ENCODE peak calls at places on chromosomes 4 and X, in four cellular contexts. One of them, this sample, is unnamed.

GRCh38 chr4:114780205-114780604 is 181.6 kb downstream of the UGT8 start:
- DNase-seq in ascending aorta: no peak
- DNase-seq in cardiac muscle cell: peak; percentile 9
- DNase-seq in hepatocyte: peak; percentile 51
- DNase-seq in this sample: peak; percentile 52

GRCh38 chrX:154136627-154137161 is 7.3 kb upstream of the OPN1LW start:
- DNase-seq in hepatocyte: peak; percentile 82
- DNase-seq in cardiac muscle cell: peak; percentile 68
- DNase-seq in ascending aorta: peak; percentile 22
- DNase-seq in this sample: peak; percentile 73

GRCh38 chr4:2492970-2493369 is 24.1 kb downstream of the RNF4 start:
- DNase-seq in ascending aorta: no peak
- DNase-seq in hepatocyte: no peak
- DNase-seq in cardiac muscle cell: no peak
- DNase-seq in this sample: no peak

GRCh38 chr4:24032371-24032989 is 142.6 kb upstream of the PPARGC1A start:
- DNase-seq in ascending aorta: no peak
- DNase-seq in cardiac muscle cell: peak; percentile 43
- DNase-seq in hepatocyte: peak; percentile 40
- DNase-seq in this sample: peak; percentile 40

GRCh38 chr4:107599841-107600240 is 120.2 kb downstream of the PAPSS1 start:
- DNase-seq in cardiac muscle cell: no peak
- DNase-seq in hepatocyte: no peak
- DNase-seq in ascending aorta: no peak
- DNase-seq in this sample: peak; percentile 13

GRCh38 chrX:6210230-6210629 is 18.4 kb downstream of the NLGN4X start:
- DNase-seq in hepatocyte: no peak
- DNase-seq in ascending aorta: no peak
- DNase-seq in cardiac muscle cell: no peak
- DNase-seq in this sample: no peak

GRCh38 chr4:7206385-7206784 is 14.0 kb downstream of the SORCS2 start:
- DNase-seq in cardiac muscle cell: peak; percentile 63
- DNase-seq in hepatocyte: no peak
- DNase-seq in ascending aorta: peak; percentile 51
- DNase-seq in this sample: peak; percentile 91

GRCh38 chr4:47287735-47288134 is 175.8 kb downstream of the COMMD8 start:
- DNase-seq in ascending aorta: no peak
- DNase-seq in hepatocyte: peak; percentile 36
- DNase-seq in cardiac muscle cell: peak; percentile 56
- DNase-seq in this sample: peak; percentile 3

GRCh38 chr4:75555294-75556164 is at the start of gene ODAPH:
- DNase-seq in cardiac muscle cell: no peak
- DNase-seq in ascending aorta: no peak
- DNase-seq in hepatocyte: peak; percentile 38
- DNase-seq in this sample: peak; percentile 48

GRCh38 chr4:81215219-81215892 is at the start of gene PRKG2:
- DNase-seq in hepatocyte: peak; percentile 74
- DNase-seq in ascending aorta: no peak
- DNase-seq in cardiac muscle cell: peak; percentile 59
- DNase-seq in this sample: peak; percentile 64

GRCh38 chr4:72701987-72702819 is 133.2 kb upstream of the ADAMTS3 start:
- DNase-seq in hepatocyte: peak; percentile 79
- DNase-seq in ascending aorta: no peak
- DNase-seq in cardiac muscle cell: peak; percentile 75
- DNase-seq in this sample: peak; percentile 73

GRCh38 chr4:132180020-132180427 is 969.1 kb upstream of the PCDH10 start:
- DNase-seq in ascending aorta: no peak
- DNase-seq in hepatocyte: no peak
- DNase-seq in cardiac muscle cell: peak; percentile 27
- DNase-seq in this sample: no peak

GRCh38 chrX:136812286-136812685 is 31.6 kb upstream of the ARHGEF6 start:
- DNase-seq in hepatocyte: no peak
- DNase-seq in ascending aorta: no peak
- DNase-seq in cardiac muscle cell: peak; percentile 38
- DNase-seq in this sample: peak; percentile 45

GRCh38 chrX:2928127-2928582 is 984 bp downstream of the ARSD start:
- DNase-seq in hepatocyte: no peak
- DNase-seq in ascending aorta: peak; percentile 24
- DNase-seq in cardiac muscle cell: peak; percentile 80
- DNase-seq in this sample: peak; percentile 38
- H3K27me3 ChIP-seq in hepatocyte: no peaks in the 10 kb centered on the region
- H3K27me3 ChIP-seq in ascending aorta: no peaks in the 10 kb centered on the region
- H3K27me3 ChIP-seq in cardiac muscle cell: no peaks in the 10 kb centered on the region
- H3K27me3 ChIP-seq in this sample: no peaks in the 10 kb centered on the region

GRCh38 chrX:1486177-1486576 is 33.5 kb upstream of the ASMTL start:
- DNase-seq in cardiac muscle cell: no peak
- DNase-seq in ascending aorta: no peak
- DNase-seq in hepatocyte: no peak
- DNase-seq in this sample: no peak

GRCh38 chrX:1485033-1485432 is 32.3 kb upstream of the ASMTL start:
- DNase-seq in cardiac muscle cell: no peak
- DNase-seq in hepatocyte: no peak
- DNase-seq in ascending aorta: no peak
- DNase-seq in this sample: no peak

GRCh38 chrX:1484638-1485019 is 31.9 kb upstream of the ASMTL start:
- DNase-seq in cardiac muscle cell: no peak
- DNase-seq in ascending aorta: no peak
- DNase-seq in hepatocyte: no peak
- DNase-seq in this sample: no peak

GRCh38 chrX:1481636-1482529 is 29.2 kb upstream of the ASMTL start:
- DNase-seq in ascending aorta: peak; percentile 53
- DNase-seq in hepatocyte: peak; percentile 87
- DNase-seq in cardiac muscle cell: peak; percentile 85
- DNase-seq in this sample: peak; percentile 82

DNA sequence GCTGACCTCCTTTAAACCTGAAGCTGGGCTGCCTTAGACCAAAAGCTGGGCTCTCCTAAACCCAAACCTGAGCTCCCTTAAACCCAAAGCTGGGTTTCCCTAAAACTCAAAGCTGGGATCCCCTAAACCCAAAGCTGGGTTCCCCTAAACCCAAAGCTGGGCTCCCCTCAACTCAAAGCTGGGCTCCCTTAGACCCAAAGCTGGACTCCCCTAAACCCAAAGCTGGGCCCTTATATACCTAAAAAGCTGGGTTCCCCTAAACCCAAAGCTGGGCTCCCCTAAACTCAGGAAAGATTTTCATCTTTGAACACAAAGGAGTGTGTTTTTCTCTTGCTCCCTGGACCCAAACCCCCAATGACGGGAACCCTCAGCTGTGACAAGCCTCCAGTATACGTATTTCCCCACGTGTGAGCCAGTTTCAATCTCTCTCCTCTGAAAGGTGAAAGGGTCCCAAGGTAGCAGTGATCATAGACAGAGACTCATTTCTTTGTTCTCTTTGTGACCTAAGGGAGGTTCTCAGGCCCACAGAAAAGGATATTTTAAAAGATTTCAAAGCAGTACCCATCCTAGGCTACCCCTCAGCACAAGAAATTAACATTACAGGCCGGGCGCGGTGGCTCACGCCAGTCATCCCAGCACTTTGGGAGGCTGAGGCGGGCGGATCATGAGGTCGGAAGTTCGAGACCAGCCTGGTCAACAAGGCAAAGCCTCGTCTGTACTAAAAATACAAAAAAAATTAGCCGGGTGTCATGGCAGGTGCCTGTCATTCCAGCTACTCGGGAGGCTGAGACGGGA is 31.3 kb upstream of the ASMTL start:
- DNase-seq in ascending aorta: no peak
- DNase-seq in cardiac muscle cell: no peak
- DNase-seq in hepatocyte: no peak
- DNase-seq in this sample: no peak
- H3K27me3 ChIP-seq in ascending aorta: no peaks in the 10 kb centered on the region
- H3K27me3 ChIP-seq in cardiac muscle cell: no peaks in the 10 kb centered on the region
- H3K27me3 ChIP-seq in hepatocyte: no peaks in the 10 kb centered on the region
- H3K27me3 ChIP-seq in this sample: no peaks in the 10 kb centered on the region

GRCh38 chrX:139209342-139209741 is 321.2 kb upstream of the F9 start:
- DNase-seq in ascending aorta: no peak
- DNase-seq in cardiac muscle cell: no peak
- DNase-seq in hepatocyte: no peak
- DNase-seq in this sample: no peak
- H3K27me3 ChIP-seq in ascending aorta: no peaks in the 10 kb centered on the region
- H3K27me3 ChIP-seq in cardiac muscle cell: peaks cover 40% of the 10 kb centered on the region
- H3K27me3 ChIP-seq in hepatocyte: peaks cover 8% of the 10 kb centered on the region
- H3K27me3 ChIP-seq in this sample: peaks cover 4% of the 10 kb centered on the region

GRCh38 chrX:20514358-20514757 is 247.6 kb upstream of the RPS6KA3 start:
- DNase-seq in hepatocyte: no peak
- DNase-seq in ascending aorta: no peak
- DNase-seq in cardiac muscle cell: peak; percentile 69
- DNase-seq in this sample: peak; percentile 85
- H3K27me3 ChIP-seq in hepatocyte: no peaks in the 10 kb centered on the region
- H3K27me3 ChIP-seq in ascending aorta: no peaks in the 10 kb centered on the region
- H3K27me3 ChIP-seq in cardiac muscle cell: no peaks in the 10 kb centered on the region
- H3K27me3 ChIP-seq in this sample: no peaks in the 10 kb centered on the region

DNA sequence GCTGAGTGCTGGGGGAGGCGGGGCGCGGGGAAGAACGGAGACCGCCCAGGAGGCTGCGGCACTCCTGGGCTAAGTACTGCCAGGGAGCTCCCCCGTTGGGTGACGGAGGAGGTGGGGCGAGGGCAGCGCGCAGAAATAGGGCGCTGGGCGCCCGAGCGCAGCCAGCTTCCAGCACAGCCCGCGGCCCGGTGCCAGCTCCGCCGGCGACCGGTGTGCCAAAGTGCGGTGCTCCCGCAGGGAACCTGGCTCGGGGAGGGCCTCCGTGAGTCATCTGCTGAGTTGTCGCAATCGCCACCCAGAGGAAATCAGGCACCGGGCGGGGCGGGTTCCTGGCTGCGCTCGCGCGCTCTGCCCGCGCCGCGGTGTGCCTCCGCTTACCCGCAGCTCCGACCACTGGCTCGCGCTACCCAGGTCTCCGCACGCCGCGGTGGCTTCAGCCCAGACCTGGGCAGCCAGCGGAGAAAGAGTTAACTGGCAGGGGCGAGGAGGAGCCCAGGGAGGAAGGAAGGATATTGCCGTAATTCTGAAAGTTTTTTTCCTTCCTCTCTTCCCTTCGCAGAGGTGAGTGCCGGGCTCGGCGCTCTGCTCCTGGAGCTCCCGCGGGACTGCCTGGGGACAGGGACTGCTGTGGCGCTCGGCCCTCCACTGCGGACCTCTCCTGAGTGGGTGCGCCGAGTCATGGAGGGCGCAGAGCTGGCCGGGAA is at the start of gene GPAT3:
- DNase-seq in hepatocyte: peak; percentile 84
- DNase-seq in ascending aorta: peak; percentile 19
- DNase-seq in cardiac muscle cell: peak; percentile 62
- DNase-seq in this sample: peak; percentile 86
- H3K27me3 ChIP-seq in hepatocyte: peaks cover 56% of the 10 kb centered on the region
- H3K27me3 ChIP-seq in ascending aorta: no peaks in the 10 kb centered on the region
- H3K27me3 ChIP-seq in cardiac muscle cell: peaks cover 86% of the 10 kb centered on the region
- H3K27me3 ChIP-seq in this sample: peaks cover 19% of the 10 kb centered on the region

DNA sequence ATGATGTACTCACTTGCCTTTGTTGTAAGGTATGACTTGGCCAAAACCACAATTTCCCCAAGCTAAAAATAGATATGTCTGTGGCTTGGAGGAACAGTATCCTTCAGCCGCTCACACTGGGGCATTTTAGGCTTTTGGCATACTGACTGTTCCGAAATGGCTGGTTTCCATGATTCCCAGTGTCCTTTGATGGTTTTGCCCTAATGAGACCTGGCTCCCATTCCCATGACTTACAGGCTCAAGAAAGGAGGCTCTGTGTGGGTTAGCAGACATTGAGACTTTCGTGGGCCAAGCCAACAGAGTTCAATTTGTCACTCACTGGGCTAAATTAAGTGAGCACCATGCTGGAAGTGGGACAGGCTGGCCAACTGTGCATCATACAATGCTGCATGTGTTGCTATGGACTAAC is 150.6 kb downstream of the CEP135 start:
- DNase-seq in cardiac muscle cell: peak; percentile 9
- DNase-seq in hepatocyte: no peak
- DNase-seq in ascending aorta: no peak
- DNase-seq in this sample: no peak
- H3K27me3 ChIP-seq in cardiac muscle cell: no peaks in the 10 kb centered on the region
- H3K27me3 ChIP-seq in hepatocyte: no peaks in the 10 kb centered on the region
- H3K27me3 ChIP-seq in ascending aorta: no peaks in the 10 kb centered on the region
- H3K27me3 ChIP-seq in this sample: peaks cover 13% of the 10 kb centered on the region

GRCh38 chrX:131072871-131073571 is 14.9 kb downstream of the ARHGAP36 start:
- DNase-seq in hepatocyte: no peak
- DNase-seq in cardiac muscle cell: no peak
- DNase-seq in ascending aorta: no peak
- DNase-seq in this sample: no peak
- H3K27me3 ChIP-seq in hepatocyte: peaks cover 57% of the 10 kb centered on the region
- H3K27me3 ChIP-seq in cardiac muscle cell: peaks cover 100% of the 10 kb centered on the region
- H3K27me3 ChIP-seq in ascending aorta: no peaks in the 10 kb centered on the region
- H3K27me3 ChIP-seq in this sample: no peaks in the 10 kb centered on the region